ENCODE peak calls at places on chromosomes 12 and 14, in six cellular contexts. L, G, W, M, U and X are unnamed samples.

GRCh38 chr14:85090681-85091080 is 439.3 kb upstream of the FLRT2 start:
- DNase-seq in L (peak), G (no peak), W (peak), M (no peak), U (peak), X (no peak)

GRCh38 chr12:5088586-5089264 is 45.0 kb downstream of the KCNA5 start:
- DNase-seq in L (peak), G (no peak), W (peak), M (peak), U (peak), X (no peak)

GRCh38 chr12:70436836-70437235 is 70.7 kb downstream of the KCNMB4 start:
- DNase-seq in L (no peak), G (no peak), W (no peak), M (no peak), U (no peak), X (no peak)

GRCh38 chr12:1309610-1310009 is 284.8 kb downstream of the FBXL14 start:
- DNase-seq in L (no peak), G (no peak), W (no peak), M (no peak), U (no peak), X (no peak)

GRCh38 chr12:114371733-114372132 is 34.2 kb downstream of the TBX5 start:
- DNase-seq in L (no peak), G (no peak), W (no peak), M (no peak), U (no peak), X (no peak)

GRCh38 chr12:19657401-19657800 is 218.1 kb downstream of the AEBP2 start:
- DNase-seq in L (peak), G (peak), W (no peak), M (no peak), U (peak), X (no peak)

GRCh38 chr12:47775100-47775911 is 2.3 kb downstream of the SLC48A1 start:
- DNase-seq in L (no peak), G (peak), W (peak), M (no peak), U (peak), X (no peak)

GRCh38 chr12:49108958-49109404 is 1.7 kb downstream of the LMBR1L start:
- DNase-seq in L (peak), G (no peak), W (no peak), M (no peak), U (peak), X (no peak)

GRCh38 chr14:104633276-104633861 is 28.8 kb upstream of the TMEM179 start:
- DNase-seq in L (no peak), G (no peak), W (no peak), M (peak), U (no peak), X (no peak)

GRCh38 chr14:92694807-92695206 is 53.6 kb downstream of the LGMN start:
- DNase-seq in L (no peak), G (no peak), W (no peak), M (no peak), U (peak), X (no peak)

GRCh38 chr14:60512952-60513554 is 4.1 kb downstream of the SIX6 start:
- DNase-seq in L (no peak), G (no peak), W (no peak), M (no peak), U (no peak), X (peak)

GRCh38 chr12:59403259-59403932 is 192.4 kb upstream of the SLC16A7 start:
- DNase-seq in L (peak), G (peak), W (peak), M (peak), U (peak), X (peak)

GRCh38 chr12:132827763-132828703 is 636 bp downstream of the GOLGA3 start:
- DNase-seq in L (peak), G (peak), W (peak), M (no peak), U (peak), X (no peak)

GRCh38 chr12:60093428-60093827 is 497.6 kb downstream of the SLC16A7 start:
- DNase-seq in L (no peak), G (no peak), W (no peak), M (no peak), U (peak), X (no peak)

GRCh38 chr12:124567673-124568373 is 411 bp upstream of the NCOR2 start:
- DNase-seq in L (peak), G (peak), W (peak), M (peak), U (peak), X (peak)

GRCh38 chr12:117527480-117527857 is 166.0 kb upstream of the NOS1 start:
- DNase-seq in L (no peak), G (peak), W (no peak), M (no peak), U (no peak), X (no peak)

GRCh38 chr14:64966976-64967375 is 5.2 kb downstream of the RAB15 start:
- DNase-seq in L (no peak), G (no peak), W (no peak), M (no peak), U (no peak), X (no peak)

GRCh38 chr12:71158361-71158882 is 623 bp upstream of the TSPAN8 start:
- DNase-seq in L (no peak), G (no peak), W (peak), M (no peak), U (no peak), X (no peak)

GRCh38 chr12:34391771-34392581 is 369.7 kb downstream of the ALG10 start:
- DNase-seq in L (no peak), G (no peak), W (no peak), M (no peak), U (no peak), X (no peak)

GRCh38 chr14:81868172-81868571 is 334.5 kb upstream of the SEL1L start:
- DNase-seq in L (no peak), G (no peak), W (no peak), M (no peak), U (no peak), X (no peak)

GRCh38 chr12:180445-180844 is 33.5 kb downstream of the SLC6A12 start:
- DNase-seq in L (peak), G (no peak), W (peak), M (no peak), U (no peak), X (no peak)

GRCh38 chr12:25249951-25250738 is 584 bp downstream of the KRAS start:
- DNase-seq in L (peak), G (peak), W (no peak), M (peak), U (peak), X (peak)

GRCh38 chr12:54017027-54017788 is 8.4 kb downstream of the HOXC8 start:
- DNase-seq in L (no peak), G (peak), W (no peak), M (peak), U (peak), X (no peak)

GRCh38 chr12:70180140-70180539 is 63.1 kb upstream of the CNOT2 start:
- DNase-seq in L (no peak), G (no peak), W (no peak), M (no peak), U (no peak), X (no peak)

GRCh38 chr12:50188280-50188781 is 21.2 kb upstream of the CERS5 start:
- DNase-seq in L (peak), G (no peak), W (peak), M (no peak), U (peak), X (no peak)

GRCh38 chr14:35355981-35356839 is 48.3 kb downstream of the NFKBIA start:
- DNase-seq in L (peak), G (no peak), W (peak), M (no peak), U (peak), X (no peak)

GRCh38 chr12:29710104-29710503 is 73.6 kb downstream of the TMTC1 start:
- DNase-seq in L (no peak), G (peak), W (peak), M (peak), U (peak), X (peak)

GRCh38 chr12:7101047-7101693 is 7.8 kb downstream of the C1RL start:
- DNase-seq in L (peak), G (peak), W (no peak), M (no peak), U (peak), X (no peak)

GRCh38 chr12:47094804-47095203 is 15.0 kb upstream of the AMIGO2 start:
- DNase-seq in L (no peak), G (no peak), W (peak), M (no peak), U (no peak), X (no peak)

GRCh38 chr12:12214635-12215131 is 52.2 kb downstream of the LRP6 start:
- DNase-seq in L (peak), G (no peak), W (peak), M (no peak), U (peak), X (no peak)

GRCh38 chr12:6766651-6767300 is 613 bp downstream of the PTMS start:
- DNase-seq in L (peak), G (peak), W (peak), M (peak), U (peak), X (no peak)

GRCh38 chr12:117513353-117513752 is 151.9 kb upstream of the NOS1 start:
- DNase-seq in L (no peak), G (no peak), W (no peak), M (no peak), U (no peak), X (no peak)

DNA sequence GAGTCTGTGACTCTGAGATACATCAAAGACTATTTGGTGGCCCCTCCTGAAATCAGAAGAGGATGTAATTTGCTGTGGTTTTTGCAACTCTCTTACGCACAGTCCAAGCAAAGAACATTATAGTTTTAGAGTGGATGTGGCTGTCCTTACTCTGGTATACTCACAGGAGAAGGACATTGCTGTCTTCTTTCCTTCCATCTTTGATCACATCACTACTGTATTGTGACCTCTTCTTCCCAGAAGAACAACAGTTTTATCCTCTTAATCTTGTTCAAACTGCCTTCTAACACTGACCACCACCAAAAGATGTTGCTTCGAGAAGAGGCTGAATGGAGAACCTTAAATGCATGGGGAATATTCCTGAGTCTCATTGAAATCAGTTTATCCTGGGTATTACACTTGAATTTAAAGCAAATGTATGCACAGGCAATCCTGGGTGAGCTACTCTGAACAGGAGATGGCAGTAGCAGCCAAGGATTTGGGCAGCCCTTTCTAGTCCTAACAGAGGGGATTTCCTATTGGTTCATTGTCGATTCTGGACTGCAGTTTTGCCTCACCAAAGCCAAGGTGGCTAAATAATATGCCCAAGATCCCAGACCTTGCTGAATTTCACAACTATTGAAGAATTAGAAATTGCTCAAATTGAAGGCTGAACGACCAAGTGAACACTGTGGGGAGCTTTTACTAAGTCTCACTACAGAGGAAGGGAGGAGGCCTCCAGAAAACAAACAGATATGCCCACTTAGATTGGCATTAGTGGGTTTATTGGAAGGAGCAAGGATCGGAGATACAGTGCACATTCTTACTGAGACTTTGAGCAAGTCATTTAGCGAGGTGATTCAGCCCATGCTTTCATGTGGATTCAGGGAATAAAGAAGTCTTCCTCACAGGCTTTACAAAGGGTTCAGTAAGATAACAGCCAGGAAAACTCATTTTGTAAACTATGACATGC is 282.8 kb downstream of the PAWR start:
- DNase-seq in L (peak), G (peak), W (peak), M (no peak), U (peak), X (peak)
- H3K4me2 ChIP-seq in L (peak), G (no peak), W (peak), M (no peak), U (peak), X (no peak)

GRCh38 chr14:67559639-67560038 is 26.5 kb downstream of the PLEKHH1 start:
- DNase-seq in L (no peak), G (no peak), W (no peak), M (no peak), U (no peak), X (no peak)
- H3K4me2 ChIP-seq in L (no peak), G (no peak), W (no peak), M (no peak), U (no peak), X (no peak)

GRCh38 chr12:126976574-126976973 is 1290.4 kb upstream of the TMEM132C start:
- DNase-seq in L (no peak), G (no peak), W (no peak), M (no peak), U (no peak), X (no peak)

DNA sequence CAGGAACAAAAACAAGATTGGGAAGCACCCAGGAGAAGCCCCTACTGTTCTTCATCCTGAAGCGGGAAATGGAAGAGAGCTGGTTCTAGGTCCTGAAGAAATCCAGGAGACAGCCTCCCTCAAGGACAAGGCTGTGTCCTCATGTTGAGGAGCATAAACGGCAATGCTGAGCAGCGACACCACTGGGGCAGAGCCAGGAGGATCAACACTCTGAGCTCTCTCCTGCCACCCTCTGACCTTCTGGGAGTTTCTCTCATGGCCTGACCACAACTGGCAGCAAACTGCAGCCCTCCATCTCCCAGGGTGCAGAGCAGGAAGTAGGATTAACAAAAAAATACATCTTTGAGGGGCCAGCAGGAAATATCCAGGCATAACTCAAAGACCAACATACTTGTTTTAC is 1292.2 kb upstream of the TMEM132C start:
- DNase-seq in L (no peak), G (no peak), W (no peak), M (no peak), U (no peak), X (no peak)
- H3K4me2 ChIP-seq in L (no peak), G (no peak), W (no peak), M (no peak), U (no peak), X (no peak)

GRCh38 chr12:57152408-57153038 is 5.1 kb upstream of the LRP1-AS start:
- DNase-seq in L (peak), G (no peak), W (peak), M (no peak), U (peak), X (no peak)

GRCh38 chr12:57151741-57152407 is 4.5 kb upstream of the LRP1-AS start:
- DNase-seq in L (peak), G (no peak), W (peak), M (peak), U (peak), X (no peak)

GRCh38 chr12:57154804-57155434 is 7.5 kb upstream of the LRP1-AS start:
- DNase-seq in L (no peak), G (no peak), W (no peak), M (no peak), U (no peak), X (no peak)

GRCh38 chr12:57153420-57153997 is 6.1 kb upstream of the LRP1-AS start:
- DNase-seq in L (no peak), G (no peak), W (no peak), M (peak), U (no peak), X (no peak)

GRCh38 chr12:57154076-57154475 is 6.7 kb upstream of the LRP1-AS start:
- DNase-seq in L (no peak), G (no peak), W (no peak), M (peak), U (no peak), X (no peak)
- H3K4me2 ChIP-seq in L (no peak), G (no peak), W (no peak), M (no peak), U (no peak), X (no peak)

DNA sequence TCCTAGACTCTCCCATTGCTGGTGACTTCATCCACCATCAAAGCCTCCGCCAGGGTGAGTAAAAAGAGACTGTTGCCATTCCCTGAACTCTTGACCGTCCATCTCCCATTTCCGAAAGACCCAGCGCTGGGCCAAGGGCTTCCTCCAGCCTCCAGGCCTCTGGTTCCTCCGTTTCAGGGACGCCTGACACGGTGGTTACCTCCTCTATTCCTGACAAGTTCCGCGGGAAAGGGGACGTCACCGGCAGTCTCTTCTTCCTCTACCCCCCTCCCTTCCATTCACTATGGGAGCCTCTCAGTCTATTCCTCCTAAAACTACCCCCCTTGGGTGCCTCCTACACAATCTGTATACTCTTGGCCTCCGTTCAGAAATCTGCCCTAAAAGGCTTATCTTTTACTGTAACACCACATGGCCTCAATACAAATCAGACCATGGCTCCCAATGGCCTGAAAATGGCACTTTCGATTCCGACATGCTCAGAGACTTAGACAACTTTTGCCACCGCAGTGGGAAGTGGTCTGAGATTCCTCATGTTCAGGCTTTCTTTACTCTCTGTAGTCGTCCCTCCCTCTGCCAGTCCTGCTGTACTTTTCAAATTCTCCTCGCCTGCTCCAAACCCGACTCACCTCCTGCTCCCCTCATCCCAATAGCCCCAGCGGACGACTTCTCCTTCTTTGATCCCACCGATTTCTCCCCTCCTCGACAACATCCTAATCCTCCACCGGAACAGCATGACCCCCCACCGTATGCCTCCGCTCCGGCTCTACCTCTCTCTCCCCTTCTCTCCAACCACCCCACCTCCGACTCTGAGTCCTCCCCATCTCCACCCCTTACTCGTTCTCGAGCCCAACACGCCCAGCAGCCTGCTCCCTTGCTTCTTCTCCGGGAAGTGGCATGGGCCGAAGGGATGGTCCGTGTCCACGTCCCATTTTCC is 70.4 kb downstream of the MOK start:
- DNase-seq in L (no peak), G (no peak), W (no peak), M (no peak), U (no peak), X (no peak)
- H3K4me2 ChIP-seq in L (peak), G (no peak), W (peak), M (no peak), U (no peak), X (no peak)

GRCh38 chr14:53355581-53356112 is 202.5 kb upstream of the DDHD1 start:
- DNase-seq in L (peak), G (no peak), W (peak), M (no peak), U (peak), X (peak)
- H3K4me2 ChIP-seq in L (no peak), G (no peak), W (peak), M (no peak), U (peak), X (peak)

GRCh38 chr12:65728348-65728912 is 95.9 kb upstream of the HMGA2 start:
- DNase-seq in L (no peak), G (no peak), W (no peak), M (no peak), U (peak), X (no peak)

GRCh38 chr12:65731771-65732170 is 92.5 kb upstream of the HMGA2 start:
- DNase-seq in L (no peak), G (no peak), W (no peak), M (no peak), U (no peak), X (no peak)

GRCh38 chr12:65734226-65734625 is 90.1 kb upstream of the HMGA2 start:
- DNase-seq in L (no peak), G (no peak), W (no peak), M (no peak), U (no peak), X (no peak)

GRCh38 chr12:65725376-65725775 is 98.9 kb upstream of the HMGA2 start:
- DNase-seq in L (peak), G (no peak), W (peak), M (no peak), U (peak), X (no peak)

DNA sequence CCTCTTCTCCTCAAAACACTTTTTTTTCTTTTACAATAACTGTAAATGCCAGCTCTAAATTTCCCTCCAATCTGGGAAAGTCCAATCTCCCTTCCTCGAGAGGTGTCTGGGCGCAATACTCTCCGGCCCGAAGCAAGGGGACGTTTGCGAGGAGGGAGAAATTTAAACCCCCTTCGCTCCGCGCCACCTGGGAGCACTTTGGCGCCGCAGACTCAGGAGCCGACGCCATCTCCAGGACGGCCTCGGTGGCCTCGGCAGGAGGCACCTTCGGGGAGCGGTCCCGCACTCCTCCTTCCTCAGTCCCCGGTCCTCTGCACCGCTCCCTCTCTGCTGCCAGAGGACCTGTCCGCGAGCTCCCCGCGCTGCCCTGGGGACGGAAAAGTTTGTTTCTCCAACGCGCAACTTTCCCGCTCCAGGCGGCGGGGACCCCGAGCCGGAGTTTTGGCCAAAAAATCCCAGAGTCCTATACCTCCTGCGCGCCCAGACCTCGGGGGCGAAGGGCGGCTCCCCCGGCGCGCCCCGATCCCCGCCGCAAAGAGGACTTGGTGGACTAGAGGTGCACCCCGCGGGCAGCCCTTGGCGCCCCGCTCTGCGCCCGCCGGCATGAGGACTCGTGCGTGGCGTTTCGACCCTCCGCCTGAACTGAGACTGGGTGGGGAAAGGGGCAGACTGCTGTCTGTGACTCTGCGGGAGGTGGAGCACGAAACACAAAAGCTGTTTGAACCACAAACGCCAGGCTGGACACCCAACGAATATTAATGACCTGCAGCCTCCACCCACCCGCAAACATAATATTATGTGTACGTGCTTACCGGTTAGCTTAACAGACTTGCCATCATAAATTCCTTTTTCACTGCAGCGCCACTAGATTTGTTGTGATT is 95.1 kb upstream of the HMGA2 start:
- DNase-seq in L (peak), G (no peak), W (peak), M (no peak), U (peak), X (peak)
- H3K4me2 ChIP-seq in L (peak), G (no peak), W (peak), M (peak), U (peak), X (peak)

GRCh38 chr14:91269076-91269991 is 24.8 kb upstream of the GPR68 start:
- DNase-seq in L (no peak), G (no peak), W (no peak), M (no peak), U (peak), X (no peak)
- H3K4me2 ChIP-seq in L (no peak), G (no peak), W (peak), M (no peak), U (peak), X (no peak)